ENCODE peak calls at places on chromosome 10, in four cellular contexts. S is endodermal cell, Q is transverse colon, W is psoas muscle. X is an unnamed sample. For H3K4me1, the result is how much of the 10 kb centered on the place peaks cover.

GRCh38 chr10:72445851-72446250 is 91.1 kb upstream of the DNAJB12 start:
- DNase-seq in S (no peak), Q (no peak), W (no peak), X (no peak)

GRCh38 chr10:87626422-87626892 is 33.2 kb upstream of the PAPSS2 start:
- DNase-seq in S (peak), Q (no peak), W (no peak), X (no peak)

GRCh38 chr10:5775705-5776104 is 37.5 kb downstream of the GDI2 start:
- DNase-seq in S (no peak), Q (peak), W (peak), X (no peak)

GRCh38 chr10:451021-451471 is 238.4 kb downstream of the DIP2C start:
- DNase-seq in S (no peak), W (no peak), Q (peak), X (no peak)

GRCh38 chr10:6607778-6608177 is 27.7 kb upstream of the PRKCQ start:
- DNase-seq in Q (no peak), S (no peak), W (no peak), X (no peak)

GRCh38 chr10:89175821-89176220 is 31.3 kb downstream of the CH25H start:
- DNase-seq in S (no peak), Q (no peak), W (no peak), X (no peak)

GRCh38 chr10:98259606-98260319 is 8.2 kb downstream of the LOXL4 start:
- DNase-seq in W (no peak), S (no peak), Q (no peak), X (no peak)

GRCh38 chr10:58350619-58351323 is 16.0 kb downstream of the UBE2D1 start:
- DNase-seq in W (no peak), S (no peak), Q (no peak), X (no peak)

GRCh38 chr10:6694447-6695155 is 114.5 kb upstream of the PRKCQ start:
- DNase-seq in S (no peak), W (no peak), Q (no peak), X (no peak)

GRCh38 chr10:84825330-84825729 is 496.9 kb downstream of the CCSER2 start:
- DNase-seq in Q (no peak), W (no peak), S (peak), X (peak)

GRCh38 chr10:43138757-43139241 is 554 bp downstream of the CSGALNACT2 start:
- DNase-seq in W (no peak), S (no peak), Q (peak), X (no peak)

GRCh38 chr10:48448796-48449195 is 142.3 kb downstream of the MAPK8 start:
- DNase-seq in Q (no peak), S (no peak), W (peak), X (no peak)

GRCh38 chr10:132671171-132672154 is 114.5 kb downstream of the NKX6-2 start:
- DNase-seq in Q (no peak), W (peak), S (peak), X (no peak)

GRCh38 chr10:74587109-74587508 is 239.3 kb upstream of the KAT6B start:
- DNase-seq in S (no peak), W (no peak), Q (no peak), X (no peak)

GRCh38 chr10:59709472-59710125 is at the start of gene SLC16A9:
- DNase-seq in W (peak), Q (peak), S (peak), X (peak)

GRCh38 chr10:50395279-50395678 is 144.0 kb upstream of the ASAH2 start:
- DNase-seq in Q (no peak), S (no peak), W (no peak), X (peak)

GRCh38 chr10:43000021-43000411 is 76.9 kb upstream of the RET start:
- DNase-seq in S (no peak), W (no peak), Q (no peak), X (peak)

GRCh38 chr10:114642729-114643128 is 15.3 kb downstream of the ABLIM1 start:
- DNase-seq in S (no peak), W (no peak), Q (no peak), X (no peak)

GRCh38 chr10:31467791-31468535 is 148.9 kb downstream of the ZEB1 start:
- DNase-seq in W (peak), S (peak), Q (peak), X (peak)

GRCh38 chr10:11145498-11145855 is 127.8 kb downstream of the CELF2 start:
- DNase-seq in S (no peak), W (no peak), Q (peak), X (no peak)

GRCh38 chr10:72043016-72043834 is 45.1 kb downstream of the SPOCK2 start:
- DNase-seq in Q (no peak), W (no peak), S (no peak), X (peak)

GRCh38 chr10:29834990-29835569 is 200.3 kb upstream of the SVIL start:
- DNase-seq in S (no peak), W (no peak), Q (no peak), X (no peak)

GRCh38 chr10:72034761-72035160 is 53.6 kb downstream of the SPOCK2 start:
- DNase-seq in Q (no peak), W (no peak), S (no peak), X (no peak)

GRCh38 chr10:101839421-101840063 is 4.1 kb downstream of the KCNIP2 start:
- DNase-seq in W (no peak), Q (peak), S (peak), X (peak)
- H3K4me1 ChIP-seq in W (under half), Q (under half), S (under half), X (under half)

GRCh38 chr10:102267748-102268147 is 22.4 kb downstream of the GBF1 start:
- DNase-seq in S (no peak), W (no peak), Q (no peak), X (no peak)

GRCh38 chr10:102262744-102263370 is 17.5 kb downstream of the GBF1 start:
- DNase-seq in S (no peak), W (no peak), Q (no peak), X (no peak)

GRCh38 chr10:102269017-102269416 is 23.7 kb downstream of the GBF1 start:
- DNase-seq in W (no peak), Q (no peak), S (no peak), X (no peak)

GRCh38 chr10:102268333-102268999 is 23.1 kb downstream of the GBF1 start:
- DNase-seq in S (no peak), W (no peak), Q (no peak), X (no peak)

GRCh38 chr10:102266670-102267069 is 21.3 kb downstream of the GBF1 start:
- DNase-seq in S (no peak), W (no peak), Q (no peak), X (no peak)
- TF ChIP-seq CTCF in S (no peak), W (no peak), Q (no peak), X (no peak)

GRCh38 chr10:102648889-102649752 is 4.8 kb downstream of the TRIM8 start:
- DNase-seq in Q (no peak), S (no peak), W (peak), X (no peak)
- H3K4me1 ChIP-seq in Q (half or more), S (under half), W (half or more), X (under half)

GRCh38 chr10:13959443-13960359 is 371.0 kb downstream of the FRMD4A start:
- DNase-seq in W (no peak), Q (no peak), S (peak), X (no peak)

GRCh38 chr10:13955426-13955825 is 368.7 kb downstream of the PRPF18 start:
- DNase-seq in W (no peak), Q (no peak), S (no peak), X (no peak)

GRCh38 chr10:13953371-13953770 is 366.6 kb downstream of the PRPF18 start:
- DNase-seq in S (no peak), W (no peak), Q (no peak), X (no peak)

GRCh38 chr10:13957856-13958255 is 371.1 kb downstream of the PRPF18 start:
- DNase-seq in S (peak), W (no peak), Q (no peak), X (no peak)

GRCh38 chr10:13956826-13957225 is 370.1 kb downstream of the PRPF18 start:
- DNase-seq in Q (peak), S (peak), W (peak), X (no peak)
- TF ChIP-seq CTCF in Q (peak), S (peak), W (peak), X (no peak)

DNA sequence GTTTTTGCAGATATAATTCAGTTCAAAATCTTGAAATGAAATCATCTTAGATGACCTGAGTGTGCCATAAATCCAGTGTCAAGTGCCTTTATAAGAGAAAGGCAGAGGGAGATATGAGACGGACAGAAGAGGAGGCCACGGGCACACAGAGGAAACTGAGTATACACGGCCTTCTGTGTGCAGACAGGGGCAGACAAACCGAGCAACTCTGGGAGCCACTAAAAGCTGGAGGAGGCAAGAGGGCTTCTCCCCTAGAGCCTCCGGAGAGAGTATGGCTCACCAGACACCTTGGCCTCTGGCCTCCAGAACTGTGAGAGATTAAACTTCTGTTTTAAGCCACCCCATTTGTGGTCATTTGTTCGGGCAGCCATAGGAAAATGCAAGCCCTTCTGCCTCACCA is 12.6 kb downstream of the TSPAN15 start:
- DNase-seq in S (no peak), Q (no peak), W (no peak), X (no peak)
- H3K4me1 ChIP-seq in S (under half), Q (half or more), W (half or more), X (under half)